ENCODE peak calls at places on chromosomes 7 and 10, in four cellular contexts. One of them, this sample, is unnamed.
A peak's percentile ranks its signal among the peaks of the same experiment; 100 is the strongest.

GRCh38 chr7:121397346-121397745 is 1.2 kb upstream of the FAM3C start:
- DNase-seq in HepG2: no peak
- DNase-seq in neuronal stem cell: no peak
- DNase-seq in hepatocyte: no peak
- DNase-seq in this sample: no peak

GRCh38 chr7:2402687-2403013 is 761 bp upstream of the CHST12 start:
- DNase-seq in HepG2: no peak
- DNase-seq in neuronal stem cell: no peak
- DNase-seq in hepatocyte: no peak
- DNase-seq in this sample: no peak

GRCh38 chr10:132541601-132542011 is 4.0 kb downstream of the INPP5A start:
- DNase-seq in HepG2: no peak
- DNase-seq in neuronal stem cell: no peak
- DNase-seq in hepatocyte: no peak
- DNase-seq in this sample: no peak

GRCh38 chr10:91034494-91035157 is 113.7 kb upstream of the ANKRD1 start:
- DNase-seq in HepG2: peak; percentile 9
- DNase-seq in neuronal stem cell: no peak
- DNase-seq in hepatocyte: peak; percentile 56
- DNase-seq in this sample: no peak

GRCh38 chr7:79199961-79200360 is 253.5 kb downstream of the MAGI2 start:
- DNase-seq in HepG2: no peak
- DNase-seq in neuronal stem cell: no peak
- DNase-seq in hepatocyte: no peak
- DNase-seq in this sample: no peak

GRCh38 chr7:2005746-2006145 is 227.0 kb downstream of the MAD1L1 start:
- DNase-seq in HepG2: no peak
- DNase-seq in neuronal stem cell: no peak
- DNase-seq in hepatocyte: no peak
- DNase-seq in this sample: no peak

GRCh38 chr10:30151581-30152389 is 92.4 kb upstream of the JCAD start:
- DNase-seq in HepG2: no peak
- DNase-seq in neuronal stem cell: no peak
- DNase-seq in hepatocyte: peak; percentile 49
- DNase-seq in this sample: peak; percentile 1

GRCh38 chr7:151062399-151063211 is 3.2 kb downstream of the SLC4A2 start:
- DNase-seq in HepG2: peak; percentile 97
- DNase-seq in neuronal stem cell: peak; percentile 77
- DNase-seq in hepatocyte: peak; percentile 95
- DNase-seq in this sample: no peak

GRCh38 chr7:25578991-25579687 is 350.9 kb upstream of the NPVF start:
- DNase-seq in HepG2: no peak
- DNase-seq in neuronal stem cell: no peak
- DNase-seq in hepatocyte: no peak
- DNase-seq in this sample: no peak

GRCh38 chr7:65846008-65846570 is 26.8 kb upstream of the VKORC1L1 start:
- DNase-seq in HepG2: no peak
- DNase-seq in neuronal stem cell: no peak
- DNase-seq in hepatocyte: peak; percentile 35
- DNase-seq in this sample: no peak

GRCh38 chr7:84477786-84478405 is 283.3 kb upstream of the SEMA3A start:
- DNase-seq in HepG2: no peak
- DNase-seq in neuronal stem cell: no peak
- DNase-seq in hepatocyte: no peak
- DNase-seq in this sample: no peak

GRCh38 chr10:63681965-63682704 is 160.9 kb downstream of the REEP3 start:
- DNase-seq in HepG2: no peak
- DNase-seq in neuronal stem cell: no peak
- DNase-seq in hepatocyte: peak; percentile 37
- DNase-seq in this sample: no peak

GRCh38 chr7:102889836-102890235 is 23.0 kb upstream of the LRRC17 start:
- DNase-seq in HepG2: no peak
- DNase-seq in neuronal stem cell: no peak
- DNase-seq in hepatocyte: no peak
- DNase-seq in this sample: no peak

GRCh38 chr7:130363156-130363847 is 17.0 kb upstream of the CPA1 start:
- DNase-seq in HepG2: peak; percentile 76
- DNase-seq in neuronal stem cell: no peak
- DNase-seq in hepatocyte: peak; percentile 80
- DNase-seq in this sample: peak; percentile 73

GRCh38 chr7:130364446-130364845 is 15.8 kb upstream of the CPA1 start:
- DNase-seq in HepG2: no peak
- DNase-seq in neuronal stem cell: no peak
- DNase-seq in hepatocyte: no peak
- DNase-seq in this sample: no peak

GRCh38 chr7:130361681-130362080 is 17.1 kb downstream of the CPA5 start:
- DNase-seq in HepG2: no peak
- DNase-seq in neuronal stem cell: no peak
- DNase-seq in hepatocyte: no peak
- DNase-seq in this sample: no peak

GRCh38 chr7:130360518-130360917 is 15.9 kb downstream of the CPA5 start:
- DNase-seq in HepG2: no peak
- DNase-seq in neuronal stem cell: no peak
- DNase-seq in hepatocyte: no peak
- DNase-seq in this sample: no peak

GRCh38 chr7:130362251-130362650 is 17.6 kb downstream of the CPA5 start:
- DNase-seq in HepG2: no peak
- DNase-seq in neuronal stem cell: no peak
- DNase-seq in hepatocyte: no peak
- DNase-seq in this sample: no peak
- H3K4me1 ChIP-seq in HepG2: peaks cover 30% of the 10 kb centered on the region
- H3K4me1 ChIP-seq in neuronal stem cell: peaks cover 10% of the 10 kb centered on the region
- H3K4me1 ChIP-seq in hepatocyte: peaks cover 36% of the 10 kb centered on the region
- H3K4me1 ChIP-seq in this sample: no peaks in the 10 kb centered on the region

GRCh38 chr7:44756904-44757303 is 8.3 kb downstream of the ZMIZ2 start:
- DNase-seq in HepG2: no peak
- DNase-seq in neuronal stem cell: no peak
- DNase-seq in hepatocyte: no peak
- DNase-seq in this sample: no peak
- H3K36me3 ChIP-seq in HepG2: peaks cover 16% of the 10 kb centered on the region
- H3K36me3 ChIP-seq in neuronal stem cell: peaks cover 35% of the 10 kb centered on the region
- H3K36me3 ChIP-seq in hepatocyte: no peaks in the 10 kb centered on the region
- H3K36me3 ChIP-seq in this sample: no peaks in the 10 kb centered on the region

GRCh38 chr7:134892002-134892693 is 94.2 kb upstream of the AGBL3 start:
- DNase-seq in HepG2: peak; percentile 81
- DNase-seq in neuronal stem cell: no peak
- DNase-seq in hepatocyte: no peak
- DNase-seq in this sample: no peak
- H3K4me3 ChIP-seq in HepG2: peak overlapping the region; percentile 85
- H3K4me3 ChIP-seq in neuronal stem cell: peak overlapping the region; percentile 71
- H3K4me3 ChIP-seq in hepatocyte: peak overlapping the region; percentile 38
- H3K4me3 ChIP-seq in this sample: peak overlapping the region; percentile 65

GRCh38 chr10:79147796-79148451 is 79.2 kb downstream of the ZMIZ1 start:
- DNase-seq in HepG2: no peak
- DNase-seq in neuronal stem cell: no peak
- DNase-seq in hepatocyte: no peak
- DNase-seq in this sample: no peak
- H3K4me1 ChIP-seq in HepG2: peaks cover 52% of the 10 kb centered on the region
- H3K4me1 ChIP-seq in neuronal stem cell: peaks cover 44% of the 10 kb centered on the region
- H3K4me1 ChIP-seq in hepatocyte: peaks cover 39% of the 10 kb centered on the region
- H3K4me1 ChIP-seq in this sample: peaks cover 38% of the 10 kb centered on the region

DNA sequence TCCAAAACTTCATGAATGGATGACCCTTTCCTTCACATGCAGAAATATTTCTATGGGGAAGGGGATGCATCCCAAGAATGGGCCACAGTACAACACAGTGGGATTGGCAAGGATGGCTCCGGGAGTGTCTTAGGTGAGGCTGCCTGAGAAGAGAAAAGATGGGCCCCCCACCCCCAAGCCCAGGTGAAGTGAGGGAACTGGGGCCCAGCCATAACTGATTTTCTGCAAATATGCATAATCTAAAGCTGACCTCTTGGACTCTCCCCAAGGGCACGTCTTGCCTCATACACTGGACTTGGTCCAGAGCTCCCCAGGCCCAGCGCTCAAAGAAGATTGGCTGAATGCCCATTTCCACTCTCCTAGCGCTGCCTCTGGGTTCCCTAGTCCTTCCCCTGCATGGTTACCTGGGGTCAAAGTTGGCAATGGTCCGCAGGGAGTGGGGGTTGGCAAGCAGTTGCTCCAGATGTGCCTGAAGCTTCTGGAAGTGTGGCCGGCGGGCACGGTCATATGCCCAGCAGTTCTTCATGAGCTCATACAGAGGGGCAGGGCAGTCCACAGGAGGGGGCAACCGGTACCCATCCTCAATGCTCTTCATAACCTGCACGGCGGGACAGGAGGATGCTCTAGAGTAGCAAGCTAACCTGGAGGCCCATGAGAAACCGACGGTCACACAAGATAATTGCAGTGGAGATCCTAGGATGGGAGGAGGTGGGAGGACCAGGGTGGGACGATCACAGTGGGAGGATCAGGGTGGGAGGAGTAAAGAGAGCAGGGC is 12.3 kb downstream of the ZYX start:
- DNase-seq in HepG2: peak; percentile 87
- DNase-seq in neuronal stem cell: no peak
- DNase-seq in hepatocyte: peak; percentile 77
- DNase-seq in this sample: no peak
- H3K36me3 ChIP-seq in HepG2: peaks cover 16% of the 10 kb centered on the region
- H3K36me3 ChIP-seq in neuronal stem cell: peaks cover 36% of the 10 kb centered on the region
- H3K36me3 ChIP-seq in hepatocyte: no peaks in the 10 kb centered on the region
- H3K36me3 ChIP-seq in this sample: no peaks in the 10 kb centered on the region

DNA sequence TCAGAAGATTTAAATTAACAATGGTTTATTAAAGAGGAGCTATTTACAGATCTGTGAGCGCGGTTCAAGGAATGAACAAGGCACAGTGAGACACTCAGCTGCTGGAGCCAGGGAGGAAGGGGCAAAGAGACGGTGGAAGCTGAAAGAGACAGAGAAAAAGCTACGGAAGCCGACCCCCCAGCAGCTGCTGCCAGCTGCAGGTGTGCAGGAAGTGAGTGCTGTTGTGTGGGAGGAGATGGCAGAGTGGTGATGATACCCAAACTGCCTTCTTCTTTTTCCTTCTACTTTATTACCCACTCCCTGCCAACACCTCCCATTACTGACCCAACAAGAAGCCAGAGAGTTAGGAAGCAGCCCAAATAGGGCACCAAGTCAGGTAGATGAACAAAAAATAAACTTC is 41.9 kb upstream of the MBL2 start:
- DNase-seq in HepG2: no peak
- DNase-seq in neuronal stem cell: no peak
- DNase-seq in hepatocyte: no peak
- DNase-seq in this sample: no peak
- H3K4me3 ChIP-seq in HepG2: no peak overlapping the region
- H3K4me3 ChIP-seq in neuronal stem cell: no peak overlapping the region
- H3K4me3 ChIP-seq in hepatocyte: no peak overlapping the region
- H3K4me3 ChIP-seq in this sample: no peak overlapping the region

GRCh38 chr7:44094796-44095592 is 9.2 kb upstream of the AEBP1 start:
- DNase-seq in HepG2: no peak
- DNase-seq in neuronal stem cell: no peak
- DNase-seq in hepatocyte: no peak
- DNase-seq in this sample: no peak

GRCh38 chr7:44095781-44096180 is 8.4 kb upstream of the AEBP1 start:
- DNase-seq in HepG2: no peak
- DNase-seq in neuronal stem cell: no peak
- DNase-seq in hepatocyte: no peak
- DNase-seq in this sample: no peak

GRCh38 chr7:44096326-44096881 is 7.7 kb upstream of the AEBP1 start:
- DNase-seq in HepG2: no peak
- DNase-seq in neuronal stem cell: no peak
- DNase-seq in hepatocyte: no peak
- DNase-seq in this sample: no peak

GRCh38 chr7:44098092-44099068 is 5.8 kb upstream of the AEBP1 start:
- DNase-seq in HepG2: no peak
- DNase-seq in neuronal stem cell: no peak
- DNase-seq in hepatocyte: no peak
- DNase-seq in this sample: no peak

GRCh38 chr7:44097064-44097932 is 6.8 kb upstream of the AEBP1 start:
- DNase-seq in HepG2: no peak
- DNase-seq in neuronal stem cell: no peak
- DNase-seq in hepatocyte: no peak
- DNase-seq in this sample: no peak
- H3K4me1 ChIP-seq in HepG2: peaks cover 66% of the 10 kb centered on the region
- H3K4me1 ChIP-seq in neuronal stem cell: peaks cover 5% of the 10 kb centered on the region
- H3K4me1 ChIP-seq in hepatocyte: peaks cover 5% of the 10 kb centered on the region
- H3K4me1 ChIP-seq in this sample: peaks cover 15% of the 10 kb centered on the region